ENCODE peak calls at places on chromosomes 1 and 21, in eight cellular contexts. One of them, this sample, is unnamed.

GRCh38 chr1:58773406-58773840 is 10.4 kb downstream of the JUN start:
- DNase-seq in coronary artery: peak
- DNase-seq in fibroblast of mammary gland: peak
- DNase-seq in endothelial cell of umbilical vein: peak
- DNase-seq in colonic mucosa: peak
- DNase-seq in BJ: no peak
- DNase-seq in fibroblast of pulmonary artery: peak
- DNase-seq in Calu3: peak
- DNase-seq in this sample: peak

GRCh38 chr1:15433471-15433870 is 4.8 kb upstream of the CTRC start:
- DNase-seq in coronary artery: no peak
- DNase-seq in fibroblast of mammary gland: no peak
- DNase-seq in endothelial cell of umbilical vein: no peak
- DNase-seq in colonic mucosa: no peak
- DNase-seq in BJ: no peak
- DNase-seq in fibroblast of pulmonary artery: no peak
- DNase-seq in Calu3: no peak
- DNase-seq in this sample: no peak

GRCh38 chr1:3105167-3105863 is 36.3 kb downstream of the PRDM16 start:
- DNase-seq in coronary artery: no peak
- DNase-seq in fibroblast of mammary gland: no peak
- DNase-seq in endothelial cell of umbilical vein: no peak
- DNase-seq in colonic mucosa: no peak
- DNase-seq in BJ: no peak
- DNase-seq in fibroblast of pulmonary artery: no peak
- DNase-seq in Calu3: no peak
- DNase-seq in this sample: no peak

GRCh38 chr1:165631403-165632151 is 543 bp downstream of the MGST3 start:
- DNase-seq in coronary artery: peak
- DNase-seq in fibroblast of mammary gland: peak
- DNase-seq in endothelial cell of umbilical vein: peak
- DNase-seq in colonic mucosa: peak
- DNase-seq in BJ: peak
- DNase-seq in fibroblast of pulmonary artery: peak
- DNase-seq in Calu3: peak
- DNase-seq in this sample: peak

GRCh38 chr1:26307363-26307781 is 936 bp upstream of the UBXN11 start:
- DNase-seq in coronary artery: no peak
- DNase-seq in fibroblast of mammary gland: no peak
- DNase-seq in endothelial cell of umbilical vein: no peak
- DNase-seq in colonic mucosa: no peak
- DNase-seq in BJ: no peak
- DNase-seq in fibroblast of pulmonary artery: no peak
- DNase-seq in Calu3: no peak
- DNase-seq in this sample: no peak

GRCh38 chr21:42258150-42258884 is 39.4 kb downstream of the ABCG1 start:
- DNase-seq in coronary artery: no peak
- DNase-seq in fibroblast of mammary gland: peak
- DNase-seq in endothelial cell of umbilical vein: peak
- DNase-seq in colonic mucosa: peak
- DNase-seq in BJ: no peak
- DNase-seq in fibroblast of pulmonary artery: peak
- DNase-seq in Calu3: peak
- DNase-seq in this sample: peak

GRCh38 chr21:14414932-14415508 is 32.1 kb upstream of the HSPA13 start:
- DNase-seq in coronary artery: no peak
- DNase-seq in fibroblast of mammary gland: no peak
- DNase-seq in endothelial cell of umbilical vein: no peak
- DNase-seq in colonic mucosa: no peak
- DNase-seq in BJ: no peak
- DNase-seq in fibroblast of pulmonary artery: no peak
- DNase-seq in Calu3: no peak
- DNase-seq in this sample: no peak

GRCh38 chr1:68010094-68010493 is 40.3 kb downstream of the DIRAS3 start:
- DNase-seq in coronary artery: no peak
- DNase-seq in fibroblast of mammary gland: peak
- DNase-seq in endothelial cell of umbilical vein: peak
- DNase-seq in colonic mucosa: no peak
- DNase-seq in BJ: no peak
- DNase-seq in fibroblast of pulmonary artery: peak
- DNase-seq in Calu3: no peak
- DNase-seq in this sample: peak

GRCh38 chr1:23848673-23849616 is 19.1 kb downstream of the FUCA1 start:
- DNase-seq in coronary artery: no peak
- DNase-seq in fibroblast of mammary gland: no peak
- DNase-seq in endothelial cell of umbilical vein: no peak
- DNase-seq in colonic mucosa: no peak
- DNase-seq in BJ: no peak
- DNase-seq in fibroblast of pulmonary artery: no peak
- DNase-seq in Calu3: no peak
- DNase-seq in this sample: no peak

GRCh38 chr1:41486892-41487728 is 2.6 kb upstream of the EDN2 start:
- DNase-seq in coronary artery: no peak
- DNase-seq in fibroblast of mammary gland: no peak
- DNase-seq in endothelial cell of umbilical vein: no peak
- DNase-seq in colonic mucosa: no peak
- DNase-seq in BJ: no peak
- DNase-seq in fibroblast of pulmonary artery: peak
- DNase-seq in Calu3: no peak
- DNase-seq in this sample: no peak

GRCh38 chr1:192474080-192474683 is 101.4 kb upstream of the RGS1 start:
- DNase-seq in coronary artery: no peak
- DNase-seq in fibroblast of mammary gland: peak
- DNase-seq in endothelial cell of umbilical vein: peak
- DNase-seq in colonic mucosa: no peak
- DNase-seq in BJ: no peak
- DNase-seq in fibroblast of pulmonary artery: peak
- DNase-seq in Calu3: peak
- DNase-seq in this sample: peak

GRCh38 chr21:44574457-44575306 is 1.2 kb downstream of the KRTAP10-4 start:
- DNase-seq in coronary artery: no peak
- DNase-seq in fibroblast of mammary gland: no peak
- DNase-seq in endothelial cell of umbilical vein: no peak
- DNase-seq in colonic mucosa: peak
- DNase-seq in BJ: no peak
- DNase-seq in fibroblast of pulmonary artery: no peak
- DNase-seq in Calu3: peak
- DNase-seq in this sample: peak
- TF ChIP-seq CTCF in coronary artery: no peak
- TF ChIP-seq CTCF in fibroblast of mammary gland: no peak
- TF ChIP-seq CTCF in endothelial cell of umbilical vein: no peak
- TF ChIP-seq CTCF in colonic mucosa: no peak
- TF ChIP-seq CTCF in BJ: no peak
- TF ChIP-seq CTCF in fibroblast of pulmonary artery: no peak
- TF ChIP-seq CTCF in Calu3: no peak
- TF ChIP-seq CTCF in this sample: peak

DNA sequence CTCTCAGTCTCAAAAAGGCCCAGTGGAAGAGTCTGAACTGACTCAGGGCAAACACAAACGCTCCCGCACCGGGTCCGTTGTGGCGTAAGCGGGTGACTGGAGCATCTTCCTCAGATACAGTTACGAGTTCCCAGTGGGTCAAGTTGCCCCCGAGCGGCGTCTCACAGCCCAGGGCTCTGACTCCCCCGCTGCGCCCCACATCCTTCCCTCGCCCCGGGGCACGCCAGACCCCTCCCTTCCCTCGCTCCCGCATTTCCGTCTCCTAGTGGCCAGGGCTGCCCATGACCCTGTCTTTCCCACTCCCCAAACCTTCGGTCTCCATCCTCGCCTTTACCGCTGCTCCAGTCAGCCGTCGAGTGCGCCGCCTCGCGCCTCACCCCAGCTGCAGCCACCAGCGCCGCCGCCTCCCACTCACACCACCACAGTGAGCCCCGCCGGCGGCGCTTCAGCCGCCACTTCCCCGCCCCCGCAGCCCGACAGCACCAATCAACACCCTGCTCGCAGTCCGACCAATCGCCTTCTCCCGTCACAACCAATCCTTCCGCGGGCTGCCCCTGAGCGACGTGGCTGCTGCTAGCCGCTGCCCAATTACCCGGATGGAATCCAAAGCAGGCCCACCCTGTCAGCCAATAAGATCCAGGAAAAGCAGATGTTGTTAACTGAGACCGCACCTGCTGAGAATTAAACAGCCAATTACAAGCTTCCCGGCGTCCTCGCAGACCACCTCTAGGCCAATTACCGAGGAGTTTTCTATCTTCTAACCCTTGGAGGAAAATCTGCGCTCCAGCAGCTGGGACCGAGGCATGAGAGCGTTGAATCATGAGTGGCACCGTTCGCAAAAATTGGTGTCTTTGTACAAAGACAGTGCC is at the start of gene TDRKH:
- DNase-seq in coronary artery: peak
- DNase-seq in fibroblast of mammary gland: peak
- DNase-seq in endothelial cell of umbilical vein: peak
- DNase-seq in colonic mucosa: peak
- DNase-seq in BJ: peak
- DNase-seq in fibroblast of pulmonary artery: peak
- DNase-seq in Calu3: peak
- DNase-seq in this sample: peak
- TF ChIP-seq CTCF in coronary artery: no peak
- TF ChIP-seq CTCF in fibroblast of mammary gland: no peak
- TF ChIP-seq CTCF in endothelial cell of umbilical vein: peak
- TF ChIP-seq CTCF in colonic mucosa: peak
- TF ChIP-seq CTCF in BJ: peak
- TF ChIP-seq CTCF in fibroblast of pulmonary artery: peak
- TF ChIP-seq CTCF in Calu3: peak
- TF ChIP-seq CTCF in this sample: peak

GRCh38 chr1:206725053-206725963 is 40.6 kb downstream of the MAPKAPK2 start:
- DNase-seq in coronary artery: peak
- DNase-seq in fibroblast of mammary gland: peak
- DNase-seq in endothelial cell of umbilical vein: peak
- DNase-seq in colonic mucosa: peak
- DNase-seq in BJ: no peak
- DNase-seq in fibroblast of pulmonary artery: peak
- DNase-seq in Calu3: peak
- DNase-seq in this sample: peak
- TF ChIP-seq CTCF in coronary artery: no peak
- TF ChIP-seq CTCF in fibroblast of mammary gland: peak
- TF ChIP-seq CTCF in endothelial cell of umbilical vein: peak
- TF ChIP-seq CTCF in colonic mucosa: peak
- TF ChIP-seq CTCF in BJ: peak
- TF ChIP-seq CTCF in fibroblast of pulmonary artery: peak
- TF ChIP-seq CTCF in Calu3: peak
- TF ChIP-seq CTCF in this sample: peak

DNA sequence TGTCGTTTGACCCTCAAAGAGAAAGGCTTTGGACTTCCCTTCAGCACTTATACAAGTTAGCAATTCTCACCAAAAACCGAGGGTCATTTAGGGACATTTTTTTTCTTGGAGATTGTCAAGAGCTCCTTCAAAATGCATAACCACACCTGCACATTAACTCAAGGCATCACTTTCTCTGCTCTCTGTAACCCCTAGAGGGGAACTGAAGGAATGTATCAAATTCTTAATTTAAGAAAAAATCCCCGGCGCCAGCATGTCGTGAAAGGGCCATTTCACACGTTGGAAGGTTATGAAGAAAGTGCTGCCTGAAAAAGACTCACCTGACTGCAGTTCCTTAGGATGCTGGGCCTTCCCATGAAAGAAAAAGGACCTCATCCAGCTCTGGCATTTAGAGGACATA is 131.6 kb upstream of the ZC3H12A start:
- DNase-seq in coronary artery: no peak
- DNase-seq in fibroblast of mammary gland: no peak
- DNase-seq in endothelial cell of umbilical vein: no peak
- DNase-seq in colonic mucosa: no peak
- DNase-seq in BJ: no peak
- DNase-seq in fibroblast of pulmonary artery: no peak
- DNase-seq in Calu3: no peak
- DNase-seq in this sample: no peak
- TF ChIP-seq CTCF in coronary artery: no peak
- TF ChIP-seq CTCF in fibroblast of mammary gland: no peak
- TF ChIP-seq CTCF in endothelial cell of umbilical vein: no peak
- TF ChIP-seq CTCF in colonic mucosa: no peak
- TF ChIP-seq CTCF in BJ: no peak
- TF ChIP-seq CTCF in fibroblast of pulmonary artery: no peak
- TF ChIP-seq CTCF in Calu3: no peak
- TF ChIP-seq CTCF in this sample: no peak